ENCODE peak calls at places on chromosome 9, in eight cellular contexts. A is iris pigment epithelial cell; Y is Calu3; P is mesenteric fat pad; N is COR-L47; T is CD4-positive, alpha-beta memory T cell; M is NCI-H2029 treated with DMSO at 0.1 percent for 48 hours; S is neuronal stem cell. H is an unnamed sample.

GRCh38 chr9:10050016-10050415 is 562.8 kb downstream of the PTPRD start:
- DNase-seq in A (peak), Y (no peak), P (no peak), N (no peak), T (no peak), M (no peak), S (no peak), H (no peak)

GRCh38 chr9:13291718-13292117 is 12.2 kb upstream of the MPDZ start:
- DNase-seq in A (no peak), Y (no peak), P (no peak), N (no peak), T (no peak), M (no peak), S (no peak), H (no peak)

GRCh38 chr9:77521091-77521490 is 127.0 kb downstream of the GNA14 start:
- DNase-seq in A (no peak), Y (no peak), P (no peak), N (no peak), T (no peak), M (no peak), S (no peak), H (no peak)

GRCh38 chr9:30846644-30847043 is 1537.8 kb upstream of the ACO1 start:
- DNase-seq in A (no peak), Y (no peak), P (no peak), N (no peak), T (no peak), M (no peak), S (no peak), H (no peak)

GRCh38 chr9:124392855-124393460 is 22.3 kb downstream of the PSMB7 start:
- DNase-seq in A (peak), Y (peak), P (no peak), N (no peak), T (no peak), M (no peak), S (no peak), H (no peak)

GRCh38 chr9:20315672-20316071 is 306.6 kb downstream of the MLLT3 start:
- DNase-seq in A (peak), Y (no peak), P (no peak), N (no peak), T (no peak), M (no peak), S (no peak), H (no peak)

GRCh38 chr9:76415731-76416130 is 21.5 kb upstream of the RFK start:
- DNase-seq in A (peak), Y (peak), P (no peak), N (peak), T (no peak), M (peak), S (no peak), H (peak)

GRCh38 chr9:112755675-112756074 is 5.1 kb downstream of the SNX30 start:
- DNase-seq in A (no peak), Y (no peak), P (no peak), N (no peak), T (no peak), M (no peak), S (no peak), H (peak)

GRCh38 chr9:96646081-96646991 is 8.8 kb downstream of the PRXL2C start:
- DNase-seq in A (peak), Y (no peak), P (no peak), N (no peak), T (no peak), M (no peak), S (no peak), H (no peak)

GRCh38 chr9:82281066-82281465 is 292.5 kb downstream of the SPATA31D1 start:
- DNase-seq in A (no peak), Y (no peak), P (no peak), N (no peak), T (no peak), M (no peak), S (no peak), H (no peak)

GRCh38 chr9:27107241-27107640 is 1.8 kb upstream of the TEK start:
- DNase-seq in A (no peak), Y (no peak), P (no peak), N (no peak), T (no peak), M (no peak), S (no peak), H (no peak)

GRCh38 chr9:4640027-4640426 is 22.1 kb upstream of the PLPP6 start:
- DNase-seq in A (peak), Y (peak), P (no peak), N (peak), T (peak), M (no peak), S (no peak), H (no peak)

GRCh38 chr9:36245906-36246305 is 12.3 kb downstream of the GNE start:
- DNase-seq in A (no peak), Y (no peak), P (no peak), N (no peak), T (no peak), M (no peak), S (no peak), H (no peak)

GRCh38 chr9:121699271-121700164 is 48.1 kb downstream of the DAB2IP start:
- DNase-seq in A (peak), Y (peak), P (no peak), N (peak), T (peak), M (peak), S (peak), H (no peak)

H was measured in LNCaP clone FGC.